ENCODE peak calls at places on chromosome 4, in eight cellular contexts. I is stimulated activated CD4-positive, alpha-beta T cell treated with anti-CD3 and anti-CD28 coated beads, Interleukin-15, amount 100 ng/mL, for 1 hour; Y is M059J; E is ascending aorta; A is NCI-H1092; K is AG04449; T is GM12865; N is nephron progenitor cell. J is an unnamed sample.

GRCh38 chr4:71857713-71858451 is 74.0 kb upstream of the GC start:
- DNase-seq in I (no peak), Y (no peak), E (no peak), A (no peak), K (no peak), T (no peak), N (no peak), J (no peak)

GRCh38 chr4:13294961-13295605 is 189.1 kb downstream of the RAB28 start:
- DNase-seq in I (no peak), Y (peak; percentile 41), E (no peak), A (no peak), K (no peak), T (no peak), N (peak; percentile 31), J (no peak)

GRCh38 chr4:168748807-168749206 is 252.0 kb downstream of the PALLD start:
- DNase-seq in I (no peak), Y (no peak), E (no peak), A (no peak), K (no peak), T (no peak), N (no peak), J (no peak)

GRCh38 chr4:139316733-139317132 is 14.5 kb upstream of the NDUFC1 start:
- DNase-seq in I (no peak), Y (no peak), E (no peak), A (no peak), K (no peak), T (no peak), N (no peak), J (no peak)

GRCh38 chr4:28211714-28212470 is 1351.3 kb downstream of the STIM2 start:
- DNase-seq in I (no peak), Y (no peak), E (no peak), A (no peak), K (no peak), T (no peak), N (no peak), J (no peak)

GRCh38 chr4:88975925-88976511 is 81.0 kb downstream of the FAM13A start:
- DNase-seq in I (no peak), Y (no peak), E (no peak), A (no peak), K (no peak), T (no peak), N (no peak), J (no peak)

GRCh38 chr4:151564321-151564720 is 155.3 kb downstream of the FHIP1A start:
- DNase-seq in I (no peak), Y (no peak), E (no peak), A (no peak), K (no peak), T (no peak), N (no peak), J (no peak)

GRCh38 chr4:80876810-80877209 is 153.7 kb upstream of the BMP3 start:
- DNase-seq in I (no peak), Y (no peak), E (no peak), A (no peak), K (no peak), T (peak; percentile 78), N (no peak), J (no peak)

GRCh38 chr4:65670331-65671031 is at the start of gene EPHA5:
- DNase-seq in I (no peak), Y (peak; percentile 91), E (no peak), A (peak; percentile 67), K (peak; percentile 21), T (no peak), N (peak; percentile 83), J (peak; percentile 91)

GRCh38 chr4:88613417-88613875 is 21.2 kb downstream of the HERC3 start:
- DNase-seq in I (no peak), Y (no peak), E (no peak), A (peak; percentile 82), K (no peak), T (peak; percentile 47), N (no peak), J (no peak)

GRCh38 chr4:17510582-17510981 is 1.3 kb downstream of the QDPR start:
- DNase-seq in I (no peak), Y (no peak), E (no peak), A (no peak), K (no peak), T (no peak), N (no peak), J (no peak)

GRCh38 chr4:142556613-142557012 is 289.5 kb downstream of the INPP4B start:
- DNase-seq in I (no peak), Y (no peak), E (no peak), A (no peak), K (no peak), T (no peak), N (no peak), J (no peak)

GRCh38 chr4:8534129-8534528 is 46.1 kb upstream of the GPR78 start:
- DNase-seq in I (no peak), Y (peak; percentile 82), E (no peak), A (no peak), K (no peak), T (peak; percentile 93), N (no peak), J (no peak)

GRCh38 chr4:7487998-7488671 is 53.4 kb upstream of the PSAPL1 start:
- DNase-seq in I (no peak), Y (no peak), E (no peak), A (no peak), K (no peak), T (no peak), N (no peak), J (no peak)

GRCh38 chr4:93649828-93650227 is 178.7 kb upstream of the ATOH1 start:
- DNase-seq in I (no peak), Y (no peak), E (no peak), A (no peak), K (no peak), T (no peak), N (no peak), J (no peak)

GRCh38 chr4:183424109-183424751 is 20.2 kb upstream of the CDKN2AIP start:
- DNase-seq in I (no peak), Y (peak; percentile 60), E (no peak), A (no peak), K (no peak), T (no peak), N (no peak), J (no peak)

GRCh38 chr4:121824171-121824527 is 466 bp upstream of the CCNA2 start:
- DNase-seq in I (no peak), Y (no peak), E (no peak), A (no peak), K (no peak), T (no peak), N (no peak), J (no peak)

GRCh38 chr4:7828011-7828720 is 111.5 kb downstream of the AFAP1 start:
- DNase-seq in I (peak; percentile 11), Y (peak; percentile 99), E (peak; percentile 42), A (no peak), K (peak; percentile 99), T (peak; percentile 59), N (peak; percentile 33), J (no peak)

GRCh38 chr4:53905281-53905934 is 159.0 kb downstream of the CHIC2 start:
- DNase-seq in I (no peak), Y (no peak), E (no peak), A (no peak), K (no peak), T (no peak), N (no peak), J (no peak)

GRCh38 chr4:55181606-55182005 is 56.2 kb upstream of the KDR start:
- DNase-seq in I (no peak), Y (peak; percentile 59), E (no peak), A (no peak), K (no peak), T (no peak), N (no peak), J (no peak)

GRCh38 chr4:74158561-74159396 is 861 bp downstream of the MTHFD2L start:
- DNase-seq in I (no peak), Y (no peak), E (no peak), A (no peak), K (no peak), T (peak; percentile 20), N (no peak), J (no peak)

GRCh38 chr4:94877973-94878372 is 120.2 kb downstream of the BMPR1B start:
- DNase-seq in I (no peak), Y (peak; percentile 1), E (no peak), A (no peak), K (no peak), T (no peak), N (no peak), J (no peak)

GRCh38 chr4:8276358-8277240 is 7.0 kb downstream of the HTRA3 start:
- DNase-seq in I (no peak), Y (peak; percentile 47), E (no peak), A (no peak), K (no peak), T (no peak), N (no peak), J (peak; percentile 22)

GRCh38 chr4:140130677-140131076 is 23.3 kb downstream of the MAML3 start:
- DNase-seq in I (no peak), Y (peak; percentile 70), E (no peak), A (no peak), K (no peak), T (no peak), N (no peak), J (no peak)

GRCh38 chr4:172726001-172726423 is 442.6 kb upstream of the GALNT7 start:
- DNase-seq in I (no peak), Y (no peak), E (no peak), A (no peak), K (no peak), T (no peak), N (peak; percentile 1), J (no peak)

GRCh38 chr4:165011403-165011802 is 20.4 kb upstream of the TRIM60 start:
- DNase-seq in I (no peak), Y (peak; percentile 16), E (no peak), A (no peak), K (no peak), T (no peak), N (no peak), J (no peak)

GRCh38 chr4:67764183-67764582 is 10.0 kb upstream of the GNRHR start:
- DNase-seq in I (no peak), Y (no peak), E (no peak), A (no peak), K (no peak), T (no peak), N (no peak), J (no peak)

GRCh38 chr4:158161561-158162354 is 11.1 kb downstream of the GASK1B start:
- DNase-seq in I (no peak), Y (peak; percentile 96), E (no peak), A (no peak), K (no peak), T (no peak), N (no peak), J (no peak)

GRCh38 chr4:157013656-157014055 is 42.1 kb upstream of the PDGFC start:
- DNase-seq in I (no peak), Y (no peak), E (no peak), A (no peak), K (no peak), T (no peak), N (no peak), J (no peak)

GRCh38 chr4:74223801-74224200 is 65.9 kb downstream of the MTHFD2L start:
- DNase-seq in I (no peak), Y (peak; percentile 65), E (no peak), A (no peak), K (no peak), T (no peak), N (no peak), J (no peak)

GRCh38 chr4:166078956-166079355 is 205.9 kb downstream of the TLL1 start:
- DNase-seq in I (no peak), Y (peak; percentile 34), E (no peak), A (no peak), K (no peak), T (no peak), N (no peak), J (no peak)

GRCh38 chr4:38980903-38981676 is 51.1 kb downstream of the TMEM156 start:
- DNase-seq in I (no peak), Y (peak; percentile 79), E (no peak), A (no peak), K (peak; percentile 55), T (peak; percentile 54), N (no peak), J (no peak)

GRCh38 chr4:74522251-74522991 is 77.5 kb downstream of the AREG start:
- DNase-seq in I (no peak), Y (no peak), E (no peak), A (no peak), K (no peak), T (no peak), N (no peak), J (no peak)